ENCODE peak calls at places on chromosome 1, in five cellular contexts. Z is cardiac muscle cell, A is heart left ventricle, Y is hepatocyte, Q is choroid plexus epithelial cell. X is an unnamed sample.

GRCh38 chr1:64834734-64835133 is 89.9 kb downstream of the RAVER2 start:
- DNase-seq in Z (no peak), A (no peak), Y (no peak), Q (peak; percentile 83), X (peak; percentile 28)

GRCh38 chr1:74161494-74161893 is 36.5 kb downstream of the LRRIQ3 start:
- DNase-seq in Z (no peak), A (no peak), Y (no peak), Q (no peak), X (peak; percentile 0)

GRCh38 chr1:54557956-54558355 is 9.9 kb downstream of the ACOT11 start:
- DNase-seq in Z (no peak), A (no peak), Y (no peak), Q (no peak), X (peak; percentile 88)

GRCh38 chr1:110620250-110620615 is 14.1 kb upstream of the KCNA2 start:
- DNase-seq in Z (no peak), A (no peak), Y (no peak), Q (no peak), X (no peak)

GRCh38 chr1:207863893-207864535 is 46.9 kb downstream of the CD34 start:
- DNase-seq in Z (no peak), A (no peak), Y (no peak), Q (no peak), X (no peak)

GRCh38 chr1:172378109-172378755 is 42.3 kb upstream of the C1orf105 start:
- DNase-seq in Z (no peak), A (no peak), Y (no peak), Q (no peak), X (no peak)

GRCh38 chr1:21089299-21089698 is 87.4 kb downstream of the EIF4G3 start:
- DNase-seq in Z (no peak), A (no peak), Y (no peak), Q (no peak), X (no peak)

GRCh38 chr1:24386931-24387330 is 26.7 kb downstream of the STPG1 start:
- DNase-seq in Z (no peak), A (no peak), Y (no peak), Q (no peak), X (no peak)

GRCh38 chr1:218705391-218705790 is 360.3 kb downstream of the TGFB2 start:
- DNase-seq in Z (no peak), A (no peak), Y (peak; percentile 6), Q (peak; percentile 30), X (no peak)

GRCh38 chr1:32878637-32879041 is 7.7 kb upstream of the HPCA start:
- DNase-seq in Z (no peak), A (no peak), Y (no peak), Q (no peak), X (no peak)

GRCh38 chr1:109356959-109357358 is 40.8 kb downstream of the SORT1 start:
- DNase-seq in Z (no peak), A (no peak), Y (no peak), Q (no peak), X (peak; percentile 51)

GRCh38 chr1:23964235-23964668 is 4.6 kb downstream of the PNRC2 start:
- DNase-seq in Z (no peak), A (no peak), Y (no peak), Q (no peak), X (peak; percentile 79)

GRCh38 chr1:29414091-29414490 is 177.8 kb downstream of the PTPRU start:
- DNase-seq in Z (no peak), A (no peak), Y (no peak), Q (no peak), X (no peak)

GRCh38 chr1:22629886-22630285 is 6.5 kb upstream of the C1QA start:
- DNase-seq in Z (no peak), A (no peak), Y (no peak), Q (no peak), X (no peak)

GRCh38 chr1:71135571-71135970 is 54.7 kb upstream of the ZRANB2 start:
- DNase-seq in Z (no peak), A (no peak), Y (no peak), Q (no peak), X (no peak)

GRCh38 chr1:23592209-23592905 is 33.1 kb upstream of the ID3 start:
- DNase-seq in Z (no peak), A (no peak), Y (no peak), Q (peak; percentile 19), X (no peak)

GRCh38 chr1:36384542-36385409 is 948 bp downstream of the STK40 start:
- DNase-seq in Z (peak; percentile 59), A (peak; percentile 43), Y (peak; percentile 87), Q (peak; percentile 24), X (peak; percentile 36)

GRCh38 chr1:3886106-3886670 is 13.9 kb downstream of the C1orf174 start:
- DNase-seq in Z (no peak), A (no peak), Y (no peak), Q (no peak), X (no peak)

GRCh38 chr1:198118136-198118535 is 38.7 kb upstream of the NEK7 start:
- DNase-seq in Z (peak; percentile 7), A (peak; percentile 81), Y (peak; percentile 66), Q (peak; percentile 93), X (peak; percentile 84)

GRCh38 chr1:74427676-74428075 is 84.7 kb downstream of the LRRC53 start:
- DNase-seq in Z (no peak), A (no peak), Y (no peak), Q (no peak), X (no peak)

GRCh38 chr1:150976401-150976821 is 1.8 kb upstream of the CERS2 start:
- DNase-seq in Z (no peak), A (no peak), Y (no peak), Q (no peak), X (no peak)
- H3K4me3 ChIP-seq in Z (no peak overlapping the region), A (no peak overlapping the region), Y (no peak overlapping the region), Q (no peak overlapping the region), X (no peak overlapping the region)

GRCh38 chr1:226735576-226735975 is 3.5 kb downstream of the ITPKB start:
- DNase-seq in Z (no peak), A (no peak), Y (no peak), Q (no peak), X (no peak)

GRCh38 chr1:226737819-226738420 is 1.2 kb downstream of the ITPKB start:
- DNase-seq in Z (peak; percentile 50), A (peak; percentile 40), Y (peak; percentile 64), Q (peak; percentile 32), X (peak; percentile 49)

GRCh38 chr1:226734611-226735153 is 4.4 kb downstream of the ITPKB start:
- DNase-seq in Z (no peak), A (no peak), Y (no peak), Q (no peak), X (no peak)

GRCh38 chr1:226736908-226737818 is 1.9 kb downstream of the ITPKB start:
- DNase-seq in Z (peak; percentile 74), A (peak; percentile 41), Y (peak; percentile 71), Q (peak; percentile 55), X (peak; percentile 48)

DNA sequence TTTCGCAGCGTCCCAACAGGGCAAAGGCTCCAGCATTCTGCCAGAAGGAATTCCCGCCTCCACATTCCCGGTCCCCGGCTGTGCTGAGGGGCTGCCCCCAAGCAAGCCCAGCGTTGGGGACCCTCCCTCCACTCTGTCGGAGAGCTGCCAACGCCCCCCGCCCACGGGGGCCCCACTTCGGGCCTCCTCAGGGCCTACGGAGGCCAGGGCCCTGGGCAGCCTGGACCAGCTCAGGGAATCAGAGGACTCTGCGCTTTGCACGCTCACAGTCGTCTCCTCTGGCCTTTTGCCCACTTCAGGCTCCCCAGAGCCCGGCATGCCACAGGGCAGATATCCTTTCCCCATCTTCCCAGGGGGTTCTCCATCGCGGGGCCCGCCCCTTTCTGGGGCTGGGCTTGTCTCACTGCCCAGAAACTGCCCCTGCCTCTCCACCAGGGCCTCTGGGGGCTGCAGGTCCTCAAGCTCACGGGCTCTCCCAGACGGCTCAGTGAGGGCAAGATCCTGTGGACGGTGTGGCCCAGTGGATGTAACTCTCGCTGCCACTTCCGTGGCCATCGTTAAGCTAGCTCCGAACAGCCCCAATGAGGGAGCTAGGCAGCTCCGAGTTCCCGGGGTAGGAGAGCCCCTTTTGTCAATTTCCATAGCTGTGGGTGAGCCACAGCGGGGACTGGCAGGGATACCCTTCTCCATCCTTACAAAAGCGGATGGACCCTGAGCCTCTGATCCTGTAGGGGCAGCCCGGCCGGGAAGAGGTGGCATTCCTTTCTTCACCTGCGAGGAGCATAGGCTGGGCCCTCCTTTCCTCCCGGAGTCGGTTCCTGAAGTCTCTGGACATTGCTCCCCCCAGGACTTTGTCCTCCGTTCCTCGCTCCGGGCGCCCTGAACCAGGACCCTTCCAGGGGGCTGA is 2.8 kb downstream of the ITPKB start:
- DNase-seq in Z (no peak), A (peak; percentile 59), Y (no peak), Q (no peak), X (no peak)
- H3K4me3 ChIP-seq in Z (peak overlapping the region; percentile 52), A (peak overlapping the region; percentile 54), Y (no peak overlapping the region), Q (no peak overlapping the region), X (no peak overlapping the region)

DNA sequence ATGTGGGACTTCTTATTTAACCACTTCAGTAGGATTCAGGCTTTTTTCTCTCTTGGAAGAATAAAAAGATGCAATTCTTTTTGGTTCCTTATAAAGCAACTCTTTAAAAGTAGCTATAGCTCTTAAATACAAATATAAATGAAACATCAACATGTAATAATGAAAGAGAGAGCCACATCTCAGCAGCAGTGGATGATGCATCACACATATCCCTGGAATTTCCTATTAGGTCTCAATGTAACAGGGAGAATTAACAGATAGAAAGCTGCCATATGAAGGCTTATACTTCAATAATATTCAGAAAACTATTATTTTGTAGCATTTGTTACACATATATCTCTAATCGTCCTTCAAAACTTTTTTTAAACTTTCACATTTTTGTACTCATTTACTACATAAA is 119.0 kb upstream of the USH2A start:
- DNase-seq in Z (no peak), A (no peak), Y (no peak), Q (no peak), X (no peak)
- H3K4me3 ChIP-seq in Z (no peak overlapping the region), A (no peak overlapping the region), Y (no peak overlapping the region), Q (no peak overlapping the region), X (no peak overlapping the region)

GRCh38 chr1:206578959-206579358 is 33.3 kb downstream of the EIF2D start:
- DNase-seq in Z (no peak), A (no peak), Y (no peak), Q (no peak), X (no peak)
- H3K4me3 ChIP-seq in Z (no peak overlapping the region), A (no peak overlapping the region), Y (no peak overlapping the region), Q (no peak overlapping the region), X (no peak overlapping the region)